ENCODE peak calls at places on chromosomes 7 and 10, in five cellular contexts. W is body of pancreas, J is GM23248, B is kidney, N is heart right ventricle. Q is an unnamed sample.

GRCh38 chr10:106705576-106706526 is 458.7 kb downstream of the SORCS1 start:
- DNase-seq in J (peak), B (no peak), W (peak), N (peak), Q (peak)

GRCh38 chr10:133278577-133279265 is 2.1 kb upstream of the ADAM8 start:
- DNase-seq in W (peak), J (no peak), N (peak), B (no peak), Q (peak)

GRCh38 chr7:131072505-131073091 is 255.1 kb upstream of the MKLN1 start:
- DNase-seq in B (no peak), W (peak), N (no peak), J (peak), Q (peak)

GRCh38 chr7:80916770-80917681 is 1.8 kb downstream of the SEMA3C start:
- DNase-seq in N (no peak), W (no peak), B (no peak), J (peak), Q (peak)

GRCh38 chr7:140384894-140385650 is 13.3 kb downstream of the SLC37A3 start:
- DNase-seq in W (no peak), J (no peak), N (no peak), B (no peak), Q (no peak)

GRCh38 chr7:10225265-10225664 is 748.4 kb upstream of the PHF14 start:
- DNase-seq in J (no peak), W (no peak), N (no peak), B (no peak), Q (no peak)

GRCh38 chr10:32333849-32334248 is 13.1 kb downstream of the EPC1 start:
- DNase-seq in W (no peak), N (no peak), B (no peak), J (no peak), Q (no peak)

GRCh38 chr7:94972296-94972695 is 64.9 kb downstream of the PPP1R9A start:
- DNase-seq in J (peak), N (no peak), B (no peak), W (peak), Q (peak)

GRCh38 chr10:47062801-47063200 is 151.6 kb downstream of the PTPN20 start:
- DNase-seq in B (no peak), J (peak), N (no peak), W (no peak), Q (peak)

GRCh38 chr7:25093268-25093802 is 31.7 kb downstream of the CYCS start:
- DNase-seq in B (peak), J (peak), N (peak), W (peak), Q (peak)

DNA sequence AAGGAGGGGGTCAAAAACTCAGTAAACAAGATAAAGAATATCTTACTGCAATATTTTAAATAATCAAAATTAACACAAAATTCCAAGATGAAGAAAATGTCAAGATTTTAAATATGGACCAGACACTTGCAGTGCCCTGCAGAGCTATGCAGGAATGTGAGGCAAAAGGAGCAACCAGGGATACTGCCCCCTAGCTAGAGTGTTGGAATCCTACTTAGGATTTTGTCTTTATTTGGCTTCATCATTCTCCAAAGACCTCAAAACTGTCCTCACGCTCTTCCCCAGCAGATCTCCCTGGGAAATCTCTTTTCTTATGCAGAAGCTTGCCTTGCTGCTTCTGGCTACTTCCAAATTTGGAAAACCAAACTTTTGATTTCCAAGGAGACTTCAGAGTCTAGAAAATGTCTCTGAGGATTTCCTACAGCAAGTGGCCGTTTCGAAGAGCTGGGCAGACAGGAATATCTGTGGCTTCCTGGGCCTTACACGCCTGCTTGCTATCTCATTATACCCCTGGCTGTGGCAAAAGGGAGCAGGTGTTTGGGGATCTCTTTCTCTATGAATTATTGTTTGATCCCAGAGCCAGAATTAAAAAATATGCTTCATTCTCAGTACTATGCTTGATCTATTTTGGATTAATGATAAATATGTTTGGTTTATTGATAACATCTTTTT is 232.2 kb upstream of the BMPER start:
- DNase-seq in B (no peak), W (no peak), N (no peak), J (no peak), Q (no peak)
- H3K4me3 ChIP-seq in B (no peak), W (no peak), N (no peak), J (no peak), Q (no peak)

GRCh38 chr10:4243651-4244050 is 458.6 kb upstream of the KLF6 start:
- DNase-seq in W (no peak), B (no peak), J (peak), N (peak), Q (peak)

GRCh38 chr10:4242561-4243035 is 457.6 kb upstream of the KLF6 start:
- DNase-seq in J (peak), W (peak), B (no peak), N (peak), Q (peak)

GRCh38 chr10:4243169-4243568 is 458.2 kb upstream of the KLF6 start:
- DNase-seq in B (no peak), W (no peak), J (no peak), N (no peak), Q (no peak)

GRCh38 chr10:4241724-4242345 is 456.8 kb upstream of the KLF6 start:
- DNase-seq in N (peak), W (peak), J (peak), B (no peak), Q (peak)

GRCh38 chr10:4240641-4241197 is 455.7 kb upstream of the KLF6 start:
- DNase-seq in B (no peak), J (peak), N (no peak), W (no peak), Q (peak)
- H3K4me3 ChIP-seq in B (no peak), J (peak), N (no peak), W (no peak), Q (no peak)

DNA sequence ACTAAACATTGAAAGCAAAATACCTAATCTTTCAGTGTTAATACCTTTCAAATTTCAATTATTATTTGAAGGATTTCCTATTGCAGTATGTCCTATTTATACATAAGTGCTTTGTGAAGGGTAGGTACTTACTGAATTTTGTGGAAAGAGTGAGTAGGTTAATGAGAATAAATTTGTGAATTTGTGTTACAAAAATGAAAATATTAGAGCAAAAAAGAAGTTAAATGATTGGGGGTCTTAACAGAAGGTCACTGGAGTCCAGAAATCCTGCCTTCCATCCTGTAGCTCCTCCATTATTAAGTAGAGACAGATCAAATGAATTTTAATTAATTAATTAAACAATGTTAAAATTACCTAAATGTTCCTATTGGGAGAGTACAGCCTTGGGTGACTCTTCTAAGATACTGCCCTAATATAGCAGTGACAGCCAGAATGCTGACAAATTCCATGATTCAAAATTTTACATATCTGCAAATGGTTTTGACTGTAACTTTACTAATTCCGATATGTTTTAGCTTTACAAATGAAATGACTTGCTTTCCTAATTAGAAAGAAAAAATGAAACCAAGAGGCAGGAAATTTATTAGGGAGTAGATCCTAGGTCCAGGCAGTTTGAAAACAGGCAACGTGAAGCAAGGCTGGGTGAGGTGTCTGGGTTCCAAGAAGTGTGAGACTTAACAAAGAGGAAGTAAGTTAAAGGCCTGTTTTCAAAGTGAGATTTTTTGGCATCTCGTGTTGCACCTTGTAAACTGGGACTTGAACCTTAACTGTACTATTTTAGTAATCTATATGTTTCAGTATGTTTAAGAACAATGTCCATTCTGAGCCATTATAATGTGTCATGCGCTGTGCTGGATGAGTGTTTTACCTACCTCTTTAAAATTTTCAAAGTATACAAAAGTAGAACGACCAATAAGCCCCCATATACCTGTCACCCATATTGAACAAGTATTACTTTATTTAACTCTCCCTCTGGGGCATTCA is 1.5 kb downstream of the PIK3CG start:
- DNase-seq in W (no peak), B (no peak), J (no peak), N (no peak), Q (no peak)
- H3K4me3 ChIP-seq in W (no peak), B (no peak), J (no peak), N (no peak), Q (no peak)

GRCh38 chr7:44105832-44106231 is 1.7 kb downstream of the AEBP1 start:
- DNase-seq in W (no peak), B (no peak), J (no peak), N (no peak), Q (no peak)
- H3K4me3 ChIP-seq in W (no peak), B (peak), J (peak), N (no peak), Q (peak)

GRCh38 chr10:119516381-119517234 is 25.9 kb downstream of the RGS10 start:
- DNase-seq in B (no peak), N (no peak), W (no peak), J (no peak), Q (peak)

GRCh38 chr10:119518936-119519335 is 23.6 kb downstream of the RGS10 start:
- DNase-seq in B (no peak), N (no peak), J (no peak), W (no peak), Q (no peak)

GRCh38 chr10:119518176-119518575 is 24.3 kb downstream of the RGS10 start:
- DNase-seq in B (no peak), W (no peak), J (no peak), N (no peak), Q (no peak)

GRCh38 chr10:119515511-119516045 is 26.9 kb downstream of the RGS10 start:
- DNase-seq in N (no peak), B (no peak), J (no peak), W (no peak), Q (no peak)

GRCh38 chr10:119517235-119518141 is 25.0 kb downstream of the RGS10 start:
- DNase-seq in J (peak), N (no peak), B (no peak), W (peak), Q (peak)
- H3K4me3 ChIP-seq in J (no peak), N (no peak), B (no peak), W (no peak), Q (no peak)

GRCh38 chr10:1240341-1240775 is 184.2 kb downstream of the WDR37 start:
- DNase-seq in W (peak), B (peak), N (no peak), J (no peak), Q (no peak)
- H3K4me3 ChIP-seq in W (no peak), B (no peak), N (no peak), J (no peak), Q (no peak)

DNA sequence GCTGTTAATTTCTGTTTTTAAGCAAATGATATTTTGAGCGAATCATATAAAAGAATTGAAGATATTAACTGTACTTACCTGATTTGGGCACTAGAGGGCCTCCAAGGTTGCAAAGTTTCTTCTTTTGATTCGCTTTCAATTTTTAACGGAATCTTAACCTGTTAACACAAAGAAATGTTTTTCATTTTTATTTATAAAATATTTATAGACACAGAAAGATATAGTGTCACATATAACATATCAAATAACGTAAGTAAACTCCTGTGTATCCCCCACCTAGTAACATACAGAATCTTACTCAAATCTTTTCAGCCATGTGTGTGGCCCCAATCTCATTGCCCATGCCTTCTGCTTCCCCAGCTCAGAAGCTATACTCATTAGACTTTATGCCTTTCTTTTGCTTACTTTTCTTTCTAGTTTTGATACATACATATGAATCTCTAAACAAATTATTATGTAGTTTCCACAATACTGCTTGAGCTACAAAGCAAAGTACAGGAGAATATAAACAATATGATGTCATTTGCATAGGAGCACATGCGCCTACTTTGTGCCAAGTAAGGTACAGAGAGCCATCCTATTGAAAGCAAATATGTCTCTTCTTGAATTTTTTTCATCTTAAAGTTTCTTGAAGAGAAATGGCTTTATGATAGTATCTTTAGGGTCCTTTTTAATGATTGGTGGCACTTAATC is 49.5 kb upstream of the ZPBP start:
- DNase-seq in N (peak), J (peak), W (no peak), B (no peak), Q (peak)
- H3K4me3 ChIP-seq in N (no peak), J (no peak), W (no peak), B (no peak), Q (no peak)

GRCh38 chr7:815284-816216 is 16.7 kb upstream of the SUN1 start:
- DNase-seq in N (no peak), B (peak), J (peak), W (peak), Q (no peak)

GRCh38 chr7:820341-820740 is 11.9 kb upstream of the SUN1 start:
- DNase-seq in J (no peak), B (no peak), W (no peak), N (no peak), Q (no peak)

GRCh38 chr7:816751-817671 is 15.3 kb upstream of the SUN1 start:
- DNase-seq in B (peak), W (peak), N (no peak), J (peak), Q (no peak)

GRCh38 chr7:816300-816750 is 16.0 kb upstream of the SUN1 start:
- DNase-seq in J (peak), W (peak), N (peak), B (peak), Q (peak)

GRCh38 chr7:818031-818699 is 14.1 kb upstream of the SUN1 start:
- DNase-seq in W (no peak), N (no peak), J (peak), B (peak), Q (peak)
- H3K4me3 ChIP-seq in W (no peak), N (no peak), J (peak), B (no peak), Q (no peak)

GRCh38 chr7:93218997-93219827 is 7.1 kb downstream of the HEPACAM2 start:
- DNase-seq in N (no peak), W (no peak), B (no peak), J (no peak), Q (no peak)
- H3K4me3 ChIP-seq in N (no peak), W (no peak), B (no peak), J (no peak), Q (no peak)

DNA sequence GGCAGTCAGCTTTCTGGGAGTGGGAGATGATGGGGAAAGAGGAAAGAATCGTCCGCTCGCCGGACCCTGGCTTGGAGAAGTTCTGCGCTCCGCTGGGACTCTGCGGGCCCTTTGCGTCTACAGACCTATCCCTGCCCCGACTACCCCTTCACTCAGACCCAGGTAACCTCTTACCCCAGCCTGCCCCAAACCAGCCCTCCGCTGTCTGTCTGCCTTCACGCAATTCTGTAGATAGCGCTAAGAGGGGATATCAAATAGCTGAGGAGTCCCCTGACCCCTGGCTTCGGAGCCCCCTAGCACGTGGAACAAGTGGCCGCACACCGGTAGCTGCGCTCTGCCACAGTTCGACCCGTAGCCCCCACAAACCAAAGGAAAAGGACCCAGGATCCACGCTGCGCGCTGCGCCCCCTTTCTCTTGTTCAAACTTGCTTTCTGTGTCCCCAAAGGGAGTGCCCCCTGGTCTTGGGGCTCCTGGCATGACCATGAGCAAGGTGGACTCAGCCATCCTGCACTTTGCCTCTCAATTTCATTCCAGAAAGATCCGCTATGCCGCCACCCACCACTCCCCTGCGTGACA is 7.0 kb downstream of the HOXA4 start:
- DNase-seq in N (no peak), W (no peak), B (peak), J (no peak), Q (no peak)
- H3K4me3 ChIP-seq in N (no peak), W (no peak), B (peak), J (no peak), Q (no peak)